ENCODE peak calls at places on chromosomes 1 and 21, in seven cellular contexts. B, F, Q, D, K, T and A are unnamed samples.

GRCh38 chr1:169999357-169999756 is 75.1 kb downstream of the KIFAP3 start:
- DNase-seq in K (peak; percentile 63), D (peak; percentile 24), B (no peak), T (peak; percentile 98), Q (peak; percentile 76), F (no peak), A (peak; percentile 50)

GRCh38 chr1:43365678-43366077 is 2.1 kb downstream of the ELOVL1 start:
- DNase-seq in F (no peak), Q (no peak), K (no peak), D (no peak), T (no peak), B (no peak), A (no peak)

GRCh38 chr1:9529190-9529589 is 10.1 kb upstream of the SLC25A33 start:
- DNase-seq in K (no peak), T (no peak), Q (no peak), D (no peak), B (no peak), F (no peak), A (no peak)

GRCh38 chr1:11653101-11653601 is 1.1 kb downstream of the FBXO2 start:
- DNase-seq in T (peak; percentile 55), B (no peak), F (no peak), D (no peak), K (no peak), Q (no peak), A (no peak)

GRCh38 chr21:25938673-25939395 is 204.1 kb downstream of the GABPA start:
- DNase-seq in K (no peak), Q (no peak), B (no peak), T (no peak), D (no peak), F (no peak), A (no peak)

GRCh38 chr1:203491664-203492485 is 2.1 kb upstream of the OPTC start:
- DNase-seq in Q (no peak), K (no peak), T (no peak), B (no peak), F (no peak), D (no peak), A (no peak)

GRCh38 chr1:196115641-196116040 is 492.6 kb downstream of the KCNT2 start:
- DNase-seq in K (peak; percentile 85), T (peak; percentile 47), D (peak; percentile 5), Q (peak; percentile 53), B (no peak), F (no peak), A (peak; percentile 69)

GRCh38 chr1:29502901-29503300 is 266.6 kb downstream of the PTPRU start:
- DNase-seq in D (no peak), K (peak; percentile 13), B (no peak), T (no peak), F (no peak), Q (no peak), A (no peak)

GRCh38 chr1:200967693-200968468 is 55.6 kb downstream of the KIF21B start:
- DNase-seq in T (peak; percentile 30), Q (no peak), B (no peak), F (no peak), D (no peak), K (no peak), A (no peak)

GRCh38 chr1:170095976-170096725 is 21.7 kb upstream of the KIFAP3 start:
- DNase-seq in K (no peak), F (no peak), T (no peak), B (no peak), D (no peak), Q (no peak), A (no peak)

GRCh38 chr1:230278871-230279582 is 147.1 kb downstream of the PGBD5 start:
- DNase-seq in T (no peak), Q (no peak), K (peak; percentile 51), F (no peak), D (no peak), B (no peak), A (no peak)

GRCh38 chr1:117346206-117346928 is 20.9 kb upstream of the MAN1A2 start:
- DNase-seq in Q (no peak), K (no peak), F (no peak), D (no peak), B (no peak), T (no peak), A (peak; percentile 57)

GRCh38 chr1:91165033-91165654 is 143.3 kb upstream of the ZNF644 start:
- DNase-seq in T (peak; percentile 33), D (peak; percentile 64), Q (peak; percentile 43), B (peak; percentile 45), K (peak; percentile 82), F (peak; percentile 44), A (peak; percentile 54)

GRCh38 chr1:22275626-22276395 is 132.9 kb upstream of the WNT4 start:
- DNase-seq in Q (peak; percentile 31), F (peak; percentile 10), D (peak; percentile 40), T (peak; percentile 42), K (no peak), B (peak; percentile 13), A (peak; percentile 50)

GRCh38 chr1:160346953-160347352 is 3.8 kb downstream of the NCSTN start:
- DNase-seq in K (no peak), T (no peak), D (no peak), Q (no peak), B (no peak), F (no peak), A (no peak)

GRCh38 chr21:38787461-38788274 is 18.1 kb upstream of the ETS2 start:
- DNase-seq in K (no peak), Q (no peak), F (no peak), D (no peak), T (peak; percentile 97), B (no peak), A (peak; percentile 79)